ENCODE peak calls at places on chromosomes 4 and X, in five cellular contexts. G, D, L, H and N are unnamed samples.

GRCh38 chrX:44162964-44163475 is 180.5 kb downstream of the EFHC2 start:
- DNase-seq in G (no peak), D (no peak), L (no peak), H (peak; percentile 22), N (no peak)

GRCh38 chr4:163367651-163368050 is 24.0 kb downstream of the NPY5R start:
- DNase-seq in G (no peak), D (no peak), L (no peak), H (peak; percentile 94), N (no peak)

GRCh38 chrX:88135735-88136134 is 611.3 kb upstream of the CPXCR1 start:
- DNase-seq in G (no peak), D (no peak), L (no peak), H (no peak), N (no peak)

GRCh38 chr4:149161247-149161646 is 654.4 kb downstream of the IQCM start:
- DNase-seq in G (no peak), D (no peak), L (no peak), H (peak; percentile 50), N (no peak)

GRCh38 chrX:136574548-136574947 is 42.5 kb downstream of the VGLL1 start:
- DNase-seq in G (no peak), D (no peak), L (no peak), H (no peak), N (no peak)

GRCh38 chr4:1288786-1289185 is 905 bp upstream of the MAEA start:
- DNase-seq in G (no peak), D (no peak), L (no peak), H (no peak), N (no peak)

GRCh38 chr4:183831689-183832088 is 73.4 kb upstream of the STOX2 start:
- DNase-seq in G (no peak), D (no peak), L (no peak), H (no peak), N (no peak)

GRCh38 chr4:52750819-52751348 is 341 bp downstream of the ERVMER34-1 start:
- DNase-seq in G (no peak), D (no peak), L (no peak), H (no peak), N (peak; percentile 35)

GRCh38 chr4:140309124-140309870 is 64.1 kb upstream of the SCOC start:
- DNase-seq in G (no peak), D (no peak), L (no peak), H (peak; percentile 32), N (no peak)

GRCh38 chr4:74764119-74764518 is 30.2 kb downstream of the BTC start:
- DNase-seq in G (no peak), D (no peak), L (no peak), H (no peak), N (no peak)

GRCh38 chrX:46589977-46590723 is 16.6 kb downstream of the CHST7 start:
- DNase-seq in G (no peak), D (no peak), L (no peak), H (peak; percentile 89), N (no peak)

GRCh38 chrX:110021180-110022022 is 18.5 kb downstream of the TMEM164 start:
- DNase-seq in G (no peak), D (no peak), L (no peak), H (peak; percentile 52), N (no peak)

GRCh38 chr4:94395541-94395940 is 52.9 kb upstream of the HPGDS start:
- DNase-seq in G (no peak), D (no peak), L (no peak), H (peak; percentile 32), N (no peak)

GRCh38 chr4:113101669-113102068 is 52.2 kb downstream of the ANK2 start:
- DNase-seq in G (no peak), D (no peak), L (no peak), H (peak; percentile 56), N (no peak)

GRCh38 chrX:120310861-120311631 is at the start of gene TMEM255A:
- DNase-seq in G (peak; percentile 2), D (no peak), L (peak; percentile 60), H (no peak), N (peak; percentile 31)

GRCh38 chrX:7083468-7084396 is 63.8 kb upstream of the STS start:
- DNase-seq in G (no peak), D (peak; percentile 80), L (no peak), H (peak; percentile 96), N (peak; percentile 40)

GRCh38 chrX:134745636-134746378 is 87.5 kb upstream of the PLAC1 start:
- DNase-seq in G (no peak), D (no peak), L (no peak), H (no peak), N (peak; percentile 9)

GRCh38 chr4:75194180-75194579 is 261.3 kb downstream of the PARM1 start:
- DNase-seq in G (no peak), D (no peak), L (no peak), H (no peak), N (no peak)

GRCh38 chr4:147984065-147984777 is 252.3 kb downstream of the ARHGAP10 start:
- DNase-seq in G (no peak), D (peak; percentile 6), L (peak; percentile 79), H (peak; percentile 31), N (peak; percentile 67)

GRCh38 chr4:142366821-142367220 is 479.3 kb downstream of the INPP4B start:
- DNase-seq in G (no peak), D (no peak), L (no peak), H (no peak), N (no peak)

GRCh38 chrX:78886550-78886949 is 58.6 kb upstream of the P2RY10 start:
- DNase-seq in G (no peak), D (peak; percentile 1), L (peak; percentile 11), H (peak; percentile 1), N (peak; percentile 12)

GRCh38 chr4:122104184-122104583 is 47.9 kb upstream of the BLTP1 start:
- DNase-seq in G (no peak), D (no peak), L (no peak), H (peak; percentile 22), N (no peak)

GRCh38 chrX:147912093-147912801 is 528 bp downstream of the FMR1 start:
- DNase-seq in G (peak; percentile 20), D (peak; percentile 63), L (peak; percentile 34), H (no peak), N (peak; percentile 18)

GRCh38 chr4:73450398-73451004 is 14.5 kb downstream of the AFP start:
- DNase-seq in G (no peak), D (no peak), L (no peak), H (peak; percentile 94), N (no peak)

GRCh38 chr4:113574636-113575103 is 186.9 kb downstream of the CAMK2D start:
- DNase-seq in G (no peak), D (no peak), L (no peak), H (peak; percentile 73), N (no peak)

GRCh38 chr4:52977252-52977651 is 115.1 kb downstream of the RASL11B start:
- DNase-seq in G (no peak), D (no peak), L (no peak), H (no peak), N (no peak)

GRCh38 chrX:136065044-136065671 is 79.9 kb downstream of the SLC9A6 start:
- DNase-seq in G (no peak), D (no peak), L (peak; percentile 55), H (peak; percentile 54), N (no peak)

GRCh38 chr4:158775091-158775651 is 6.3 kb downstream of the FNIP2 start:
- DNase-seq in G (peak; percentile 21), D (no peak), L (no peak), H (peak; percentile 70), N (no peak)

GRCh38 chrX:73944582-73944947 is 359.4 kb upstream of the ZCCHC13 start:
- DNase-seq in G (no peak), D (no peak), L (no peak), H (no peak), N (no peak)

GRCh38 chr4:118086334-118086733 is 52.0 kb downstream of the NDST3 start:
- DNase-seq in G (no peak), D (no peak), L (no peak), H (peak; percentile 77), N (no peak)

GRCh38 chrX:22081475-22082092 is 49.5 kb downstream of the PHEX start:
- DNase-seq in G (no peak), D (no peak), L (peak; percentile 59), H (peak; percentile 53), N (no peak)

GRCh38 chr4:15457401-15458201 is 12.1 kb upstream of the CC2D2A start:
- DNase-seq in G (no peak), D (peak; percentile 26), L (peak; percentile 46), H (peak; percentile 67), N (peak; percentile 29)

GRCh38 chr4:61517144-61517543 is 317.0 kb downstream of the ADGRL3 start:
- DNase-seq in G (no peak), D (peak; percentile 0), L (no peak), H (no peak), N (no peak)

GRCh38 chr4:165175879-165176278 is 31.5 kb upstream of the KLHL2 start:
- DNase-seq in G (no peak), D (no peak), L (no peak), H (peak; percentile 51), N (no peak)

GRCh38 chr4:110417151-110417550 is 58.8 kb upstream of the ENPEP start:
- DNase-seq in G (no peak), D (no peak), L (no peak), H (peak; percentile 71), N (no peak)

GRCh38 chrX:20311505-20311904 is 44.8 kb upstream of the RPS6KA3 start:
- DNase-seq in G (no peak), D (peak; percentile 12), L (no peak), H (no peak), N (no peak)

GRCh38 chr4:156408749-156409148 is 455.1 kb upstream of the CTSO start:
- DNase-seq in G (no peak), D (no peak), L (no peak), H (peak; percentile 10), N (no peak)

GRCh38 chrX:36087366-36087765 is 167.8 kb downstream of the CFAP47 start:
- DNase-seq in G (no peak), D (no peak), L (no peak), H (no peak), N (no peak)

GRCh38 chr4:8917868-8918783 is 46.5 kb upstream of the HMX1 start:
- DNase-seq in G (peak; percentile 18), D (peak; percentile 34), L (peak; percentile 89), H (peak; percentile 3), N (peak; percentile 88)